ENCODE peak calls at places on chromosomes 3 and 15, in six cellular contexts. C, P, G, Y, L and Q are unnamed samples.
A peak's percentile ranks its signal among the peaks of the same experiment; 100 is the strongest.

GRCh38 chr3:21801631-21802030 is 50.6 kb upstream of the ZNF385D start:
- DNase-seq in C (no peak), P (no peak), G (no peak), Y (no peak), L (no peak), Q (no peak)

GRCh38 chr15:67117356-67117755 is 52.0 kb downstream of the SMAD3 start:
- DNase-seq in C (no peak), P (peak; percentile 60), G (peak; percentile 82), Y (no peak), L (no peak), Q (no peak)

GRCh38 chr15:52406601-52407000 is 111.0 kb upstream of the MYO5C start:
- DNase-seq in C (no peak), P (no peak), G (peak; percentile 23), Y (no peak), L (no peak), Q (no peak)

GRCh38 chr15:69653846-69654245 is 201.2 kb downstream of the RPLP1 start:
- DNase-seq in C (no peak), P (no peak), G (no peak), Y (no peak), L (peak; percentile 6), Q (no peak)

GRCh38 chr3:195007151-195007550 is 263.8 kb downstream of the XXYLT1 start:
- DNase-seq in C (no peak), P (no peak), G (no peak), Y (no peak), L (no peak), Q (no peak)

GRCh38 chr15:27935328-27935727 is 163.8 kb downstream of the OCA2 start:
- DNase-seq in C (no peak), P (no peak), G (no peak), Y (no peak), L (no peak), Q (no peak)

GRCh38 chr3:138062626-138063025 is 52.7 kb downstream of the CLDN18 start:
- DNase-seq in C (no peak), P (no peak), G (peak; percentile 70), Y (no peak), L (no peak), Q (no peak)

GRCh38 chr3:82058809-82059208 is 297.4 kb upstream of the GBE1 start:
- DNase-seq in C (no peak), P (no peak), G (no peak), Y (no peak), L (no peak), Q (no peak)

GRCh38 chr15:78944202-78944625 is 632 bp downstream of the CTSH start:
- DNase-seq in C (no peak), P (no peak), G (no peak), Y (peak; percentile 35), L (no peak), Q (no peak)

GRCh38 chr15:100193277-100193860 is 148.4 kb downstream of the ADAMTS17 start:
- DNase-seq in C (no peak), P (no peak), G (no peak), Y (no peak), L (no peak), Q (no peak)

GRCh38 chr3:112348945-112349344 is 16.0 kb downstream of the CD200 start:
- DNase-seq in C (no peak), P (no peak), G (no peak), Y (no peak), L (no peak), Q (no peak)

GRCh38 chr3:123749716-123750115 is 134.4 kb downstream of the MYLK start:
- DNase-seq in C (peak; percentile 37), P (no peak), G (peak; percentile 94), Y (no peak), L (peak; percentile 4), Q (no peak)

GRCh38 chr3:29324180-29324651 is 43.3 kb downstream of the RBMS3 start:
- DNase-seq in C (no peak), P (peak; percentile 47), G (peak; percentile 61), Y (peak; percentile 11), L (peak; percentile 20), Q (no peak)

GRCh38 chr15:22794063-22794462 is 7.6 kb downstream of the NIPA1 start:
- DNase-seq in C (no peak), P (no peak), G (no peak), Y (no peak), L (no peak), Q (no peak)

GRCh38 chr3:42072930-42073329 is 18.2 kb upstream of the TRAK1 start:
- DNase-seq in C (no peak), P (no peak), G (no peak), Y (no peak), L (no peak), Q (no peak)

GRCh38 chr3:10783360-10784346 is 32.4 kb upstream of the SLC6A11 start:
- DNase-seq in C (no peak), P (peak; percentile 9), G (peak; percentile 41), Y (no peak), L (peak; percentile 30), Q (no peak)

GRCh38 chr15:85482896-85483295 is 102.5 kb downstream of the AKAP13 start:
- DNase-seq in C (peak; percentile 25), P (no peak), G (peak; percentile 56), Y (no peak), L (no peak), Q (no peak)

GRCh38 chr15:82870727-82871576 is 61.5 kb downstream of the WHAMM start:
- DNase-seq in C (no peak), P (no peak), G (peak; percentile 47), Y (no peak), L (no peak), Q (no peak)

GRCh38 chr15:94346272-94346671 is 114.9 kb downstream of the MCTP2 start:
- DNase-seq in C (no peak), P (no peak), G (peak; percentile 6), Y (no peak), L (no peak), Q (no peak)

GRCh38 chr3:183116051-183116614 is 16.8 kb upstream of the MCCC1 start:
- DNase-seq in C (no peak), P (no peak), G (no peak), Y (peak; percentile 83), L (peak; percentile 74), Q (peak; percentile 46)

GRCh38 chr3:81218023-81218422 is 543.4 kb downstream of the GBE1 start:
- DNase-seq in C (peak; percentile 3), P (no peak), G (peak; percentile 55), Y (no peak), L (no peak), Q (no peak)

GRCh38 chr3:99871231-99871898 is 53.7 kb downstream of the CMSS1 start:
- DNase-seq in C (no peak), P (no peak), G (no peak), Y (no peak), L (no peak), Q (no peak)

GRCh38 chr3:114623420-114624046 is 329.7 kb downstream of the TIGIT start:
- DNase-seq in C (peak; percentile 33), P (no peak), G (peak; percentile 5), Y (no peak), L (no peak), Q (no peak)

DNA sequence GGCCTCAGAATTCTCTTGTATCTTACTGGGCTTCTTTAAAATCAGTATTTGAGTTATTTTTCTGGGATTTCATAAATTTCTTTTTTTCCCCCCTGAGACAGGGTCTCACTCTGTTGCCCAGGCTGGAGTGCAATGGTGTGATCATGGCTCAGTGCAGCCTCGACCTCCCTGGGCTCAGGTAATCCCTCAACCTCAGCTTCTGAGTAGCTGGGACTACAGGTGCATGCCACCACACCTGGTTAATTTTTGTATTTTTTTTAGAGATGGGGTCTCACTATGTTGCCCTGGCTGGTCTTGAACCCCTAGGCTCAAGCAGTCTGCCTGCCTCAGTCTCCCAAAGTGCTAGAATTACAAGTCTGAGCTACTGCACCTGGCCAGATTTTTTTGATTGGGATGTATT is 43.5 kb downstream of the NCK1 start:
- DNase-seq in C (no peak), P (no peak), G (no peak), Y (no peak), L (no peak), Q (no peak)
- H3K9me3 ChIP-seq in C (peaks cover 12% of the 10 kb centered on the region), P (peaks cover 32% of the 10 kb centered on the region), G (no peaks in the 10 kb centered on the region), Y (peaks cover 8% of the 10 kb centered on the region), L (no peaks in the 10 kb centered on the region), Q (peaks cover 3% of the 10 kb centered on the region)

DNA sequence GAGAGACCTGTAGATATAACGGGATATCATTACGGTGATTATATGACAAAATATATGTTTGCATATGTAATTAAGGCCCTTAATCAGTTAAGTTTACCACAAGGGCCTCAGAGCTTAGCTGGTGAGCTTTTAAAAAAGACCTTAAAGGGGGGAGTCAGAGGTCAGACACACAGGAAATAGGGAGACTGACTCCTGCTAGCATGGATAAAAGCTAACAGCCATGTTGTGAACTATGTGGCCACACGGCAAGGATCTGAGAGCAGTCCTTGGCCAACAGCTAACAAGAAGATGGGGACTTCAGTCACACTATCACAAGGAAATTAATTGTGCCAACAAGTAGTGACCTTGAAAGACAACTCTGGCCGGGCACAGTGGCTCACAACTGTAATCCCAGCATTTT is 3.1 kb downstream of the STAG1 start:
- DNase-seq in C (no peak), P (no peak), G (no peak), Y (no peak), L (no peak), Q (no peak)
- H3K4me3 ChIP-seq in C (no peak overlapping the region), P (no peak overlapping the region), G (no peak overlapping the region), Y (no peak overlapping the region), L (no peak overlapping the region), Q (no peak overlapping the region)

GRCh38 chr3:117102441-117102840 is 392.9 kb downstream of the TUSC7 start:
- DNase-seq in C (no peak), P (no peak), G (no peak), Y (no peak), L (no peak), Q (no peak)

GRCh38 chr3:117105650-117106049 is 396.1 kb downstream of the TUSC7 start:
- DNase-seq in C (no peak), P (no peak), G (no peak), Y (no peak), L (no peak), Q (no peak)

GRCh38 chr3:117104792-117105191 is 395.2 kb downstream of the TUSC7 start:
- DNase-seq in C (no peak), P (no peak), G (no peak), Y (no peak), L (no peak), Q (no peak)

GRCh38 chr3:117103645-117104044 is 394.1 kb downstream of the TUSC7 start:
- DNase-seq in C (no peak), P (no peak), G (no peak), Y (no peak), L (no peak), Q (no peak)

GRCh38 chr3:117104381-117104780 is 394.8 kb downstream of the TUSC7 start:
- DNase-seq in C (no peak), P (no peak), G (no peak), Y (no peak), L (no peak), Q (no peak)
- H3K9me3 ChIP-seq in C (no peaks in the 10 kb centered on the region), P (peaks cover 9% of the 10 kb centered on the region), G (no peaks in the 10 kb centered on the region), Y (no peaks in the 10 kb centered on the region), L (no peaks in the 10 kb centered on the region), Q (no peaks in the 10 kb centered on the region)

GRCh38 chr15:45586990-45587860 is at the start of gene BLOC1S6:
- DNase-seq in C (peak; percentile 80), P (peak; percentile 82), G (peak; percentile 96), Y (peak; percentile 91), L (peak; percentile 91), Q (peak; percentile 87)

GRCh38 chr15:45587861-45588170 is 637 bp downstream of the BLOC1S6 start:
- DNase-seq in C (no peak), P (no peak), G (no peak), Y (no peak), L (no peak), Q (no peak)

GRCh38 chr15:45588199-45588910 is 1.2 kb downstream of the BLOC1S6 start:
- DNase-seq in C (no peak), P (no peak), G (peak; percentile 12), Y (no peak), L (no peak), Q (no peak)

GRCh38 chr15:45585069-45585468 is 2.1 kb upstream of the BLOC1S6 start:
- DNase-seq in C (no peak), P (no peak), G (no peak), Y (no peak), L (no peak), Q (no peak)

GRCh38 chr15:45589296-45589695 is 2.1 kb downstream of the BLOC1S6 start:
- DNase-seq in C (no peak), P (no peak), G (no peak), Y (no peak), L (no peak), Q (no peak)
- H3K4me3 ChIP-seq in C (no peak overlapping the region), P (no peak overlapping the region), G (no peak overlapping the region), Y (no peak overlapping the region), L (no peak overlapping the region), Q (no peak overlapping the region)